ENCODE peak calls at places on chromosome 9, in eight cellular contexts. P is type B pancreatic cell; K is iPS DF 6.9; B is activated effector memory CD4-positive, alpha-beta T cell treated with Interleukin-2 at 50 U/mL for 16 hours; A is endodermal cell; M is B cell; Q is GM04504; G is activated CD8-positive, alpha-beta memory T cell treated with anti-CD3 and anti-CD28 coated beads for 24 hours. Y is an unnamed sample.

GRCh38 chr9:131645078-131645776 is 94.6 kb downstream of the RAPGEF1 start:
- DNase-seq in K (no peak), M (peak; percentile 39), A (no peak), G (no peak), Q (no peak), B (no peak), P (no peak), Y (no peak)

GRCh38 chr9:129550199-129550839 is 70.6 kb downstream of the C9orf50 start:
- DNase-seq in K (no peak), P (peak; percentile 82), Q (no peak), B (no peak), A (peak; percentile 84), G (peak; percentile 69), M (no peak), Y (no peak)

GRCh38 chr9:34555435-34556230 is 32.8 kb upstream of the ENHO start:
- DNase-seq in K (no peak), A (peak; percentile 42), P (no peak), G (no peak), M (no peak), Q (no peak), B (no peak), Y (no peak)

GRCh38 chr9:117887383-117887782 is 183.2 kb downstream of the TLR4 start:
- DNase-seq in P (no peak), A (no peak), M (no peak), B (no peak), Q (no peak), G (no peak), K (no peak), Y (no peak)

GRCh38 chr9:94783121-94783664 is 56.7 kb downstream of the AOPEP start:
- DNase-seq in M (peak; percentile 44), Q (peak; percentile 87), A (peak; percentile 85), K (peak; percentile 58), G (peak; percentile 65), B (peak; percentile 8), P (no peak), Y (peak; percentile 60)

GRCh38 chr9:72883867-72884266 is 69.0 kb downstream of the ALDH1A1 start:
- DNase-seq in G (no peak), P (no peak), Q (no peak), K (no peak), B (no peak), A (no peak), M (no peak), Y (no peak)

GRCh38 chr9:77030045-77030444 is 10.6 kb downstream of the FOXB2 start:
- DNase-seq in K (no peak), P (no peak), M (no peak), G (no peak), A (no peak), B (no peak), Q (no peak), Y (no peak)

GRCh38 chr9:34554211-34555001 is 31.6 kb upstream of the ENHO start:
- DNase-seq in G (no peak), A (peak; percentile 77), P (no peak), Q (no peak), M (no peak), B (no peak), K (no peak), Y (no peak)

GRCh38 chr9:88976186-88976887 is 14.9 kb upstream of the S1PR3 start:
- DNase-seq in A (peak; percentile 7), B (no peak), P (peak; percentile 42), G (peak; percentile 46), K (no peak), Q (no peak), M (no peak), Y (no peak)

GRCh38 chr9:137406876-137407589 is 15.9 kb downstream of the EXD3 start:
- DNase-seq in K (peak; percentile 50), A (peak; percentile 94), B (peak; percentile 37), M (no peak), P (peak; percentile 85), G (peak; percentile 86), Q (peak; percentile 23), Y (peak; percentile 68)

GRCh38 chr9:22718653-22719052 is 272.0 kb downstream of the DMRTA1 start:
- DNase-seq in G (no peak), Q (no peak), M (no peak), B (no peak), A (no peak), P (no peak), K (no peak), Y (no peak)

GRCh38 chr9:33931326-33931725 is 114.4 kb downstream of the UBE2R2 start:
- DNase-seq in A (peak; percentile 42), P (no peak), K (no peak), Q (no peak), B (no peak), M (no peak), G (no peak), Y (no peak)

GRCh38 chr9:21510806-21511205 is 28.7 kb upstream of the IFNE start:
- DNase-seq in K (no peak), G (no peak), Q (no peak), B (no peak), M (no peak), A (no peak), P (no peak), Y (no peak)

GRCh38 chr9:77469515-77470197 is 178.5 kb downstream of the GNA14 start:
- DNase-seq in Q (no peak), B (no peak), P (no peak), G (no peak), K (no peak), M (no peak), A (no peak), Y (no peak)

Y was measured in NT2/D1.